ENCODE peak calls at places on chromosomes 16 and 17, in five cellular contexts. I is stomach, K is pancreas, O is thyroid gland, V is cardiac muscle cell. H is an unnamed sample.

GRCh38 chr16:8863594-8864424 is 5.0 kb downstream of the CARHSP1 start:
- DNase-seq in I (peak; percentile 87), K (peak; percentile 90), O (peak; percentile 69), V (no peak), H (peak; percentile 66)

GRCh38 chr17:1241904-1242303 is 28.3 kb upstream of the BHLHA9 start:
- DNase-seq in I (no peak), K (no peak), O (no peak), V (peak; percentile 33), H (no peak)

GRCh38 chr17:62910277-62910676 is 55.8 kb upstream of the TANC2 start:
- DNase-seq in I (no peak), K (no peak), O (no peak), V (no peak), H (no peak)

GRCh38 chr17:900336-900735 is 79.2 kb downstream of the NXN start:
- DNase-seq in I (no peak), K (no peak), O (no peak), V (no peak), H (peak; percentile 52)

GRCh38 chr17:78367193-78367592 is 7.3 kb upstream of the SOCS3 start:
- DNase-seq in I (no peak), K (no peak), O (no peak), V (no peak), H (no peak)

GRCh38 chr16:85210423-85211169 is 98.3 kb upstream of the CIBAR2 start:
- DNase-seq in I (no peak), K (no peak), O (peak; percentile 69), V (peak; percentile 78), H (peak; percentile 49)

GRCh38 chr16:72104905-72105304 is 11.3 kb downstream of the DHX38 start:
- DNase-seq in I (no peak), K (no peak), O (no peak), V (no peak), H (no peak)

GRCh38 chr16:88455610-88456355 is 2.7 kb downstream of the ZFPM1 start:
- DNase-seq in I (peak; percentile 49), K (peak; percentile 60), O (peak; percentile 71), V (peak; percentile 74), H (peak; percentile 24)

GRCh38 chr17:5122586-5123342 is 6.9 kb downstream of the USP6 start:
- DNase-seq in I (peak; percentile 24), K (peak; percentile 30), O (no peak), V (peak; percentile 29), H (no peak)

GRCh38 chr16:87145181-87146176 is 171.7 kb downstream of the C16orf95 start:
- DNase-seq in I (no peak), K (no peak), O (no peak), V (peak; percentile 84), H (no peak)

GRCh38 chr17:63950940-63951907 is 19.1 kb upstream of the CD79B start:
- DNase-seq in I (peak; percentile 71), K (peak; percentile 67), O (peak; percentile 69), V (no peak), H (no peak)

GRCh38 chr16:586047-586644 is 3.7 kb upstream of the RAB40C start:
- DNase-seq in I (no peak), K (no peak), O (no peak), V (peak; percentile 30), H (no peak)

GRCh38 chr17:40479754-40480480 is 21.5 kb downstream of the TNS4 start:
- DNase-seq in I (no peak), K (no peak), O (no peak), V (no peak), H (no peak)

GRCh38 chr16:10744370-10745030 is 858 bp downstream of the NUBP1 start:
- DNase-seq in I (no peak), K (no peak), O (peak; percentile 54), V (no peak), H (no peak)

GRCh38 chr17:296906-297690 is 55.5 kb downstream of the RPH3AL start:
- DNase-seq in I (no peak), K (no peak), O (no peak), V (no peak), H (no peak)

GRCh38 chr16:85384831-85385462 is 228.2 kb upstream of the GSE1 start:
- DNase-seq in I (peak; percentile 55), K (no peak), O (peak; percentile 0), V (no peak), H (peak; percentile 73)

GRCh38 chr17:79510071-79510470 is 100.8 kb downstream of the RBFOX3 start:
- DNase-seq in I (no peak), K (no peak), O (no peak), V (no peak), H (no peak)

GRCh38 chr16:30659507-30660423 is 1.5 kb downstream of the FBRS start:
- DNase-seq in I (no peak), K (peak; percentile 51), O (peak; percentile 23), V (no peak), H (no peak)

GRCh38 chr16:47320546-47321315 is 140.1 kb downstream of the ITFG1 start:
- DNase-seq in I (no peak), K (no peak), O (no peak), V (peak; percentile 6), H (peak; percentile 7)

GRCh38 chr17:41689497-41690299 is 1.0 kb downstream of the EIF1 start:
- DNase-seq in I (no peak), K (peak; percentile 67), O (no peak), V (peak; percentile 79), H (peak; percentile 53)

GRCh38 chr17:79043191-79043930 is 19.4 kb downstream of the C1QTNF1 start:
- DNase-seq in I (no peak), K (no peak), O (no peak), V (no peak), H (no peak)

GRCh38 chr16:12646490-12647274 is 157.0 kb downstream of the CPPED1 start:
- DNase-seq in I (peak; percentile 63), K (no peak), O (no peak), V (no peak), H (no peak)

GRCh38 chr16:72536673-72537435 is 364.9 kb upstream of the PMFBP1 start:
- DNase-seq in I (no peak), K (no peak), O (no peak), V (peak; percentile 21), H (no peak)

GRCh38 chr17:59786536-59787319 is 79.3 kb downstream of the VMP1 start:
- DNase-seq in I (peak; percentile 61), K (peak; percentile 68), O (peak; percentile 30), V (peak; percentile 100), H (peak; percentile 100)

GRCh38 chr17:78010759-78011158 is 52.3 kb downstream of the TNRC6C start:
- DNase-seq in I (no peak), K (no peak), O (no peak), V (no peak), H (no peak)

GRCh38 chr17:6442775-6443174 is 1.5 kb upstream of the PIMREG start:
- DNase-seq in I (no peak), K (no peak), O (no peak), V (no peak), H (no peak)

GRCh38 chr16:68093816-68094613 is 8.8 kb downstream of the NFATC3 start:
- DNase-seq in I (no peak), K (no peak), O (no peak), V (peak; percentile 51), H (peak; percentile 42)
- H3K27ac ChIP-seq in I (no peak overlapping the region), K (no peak overlapping the region), O (no peak overlapping the region), V (no peak overlapping the region), H (no peak overlapping the region)

GRCh38 chr17:82106697-82107305 is 8.8 kb upstream of the FASN start:
- DNase-seq in I (peak; percentile 83), K (no peak), O (peak; percentile 42), V (no peak), H (no peak)

GRCh38 chr17:82107341-82107860 is 9.4 kb upstream of the FASN start:
- DNase-seq in I (no peak), K (no peak), O (no peak), V (no peak), H (no peak)

GRCh38 chr17:82108999-82109480 is 11.0 kb upstream of the FASN start:
- DNase-seq in I (no peak), K (no peak), O (no peak), V (no peak), H (no peak)

GRCh38 chr17:82110298-82110697 is 12.3 kb upstream of the FASN start:
- DNase-seq in I (no peak), K (no peak), O (no peak), V (no peak), H (peak; percentile 63)

DNA sequence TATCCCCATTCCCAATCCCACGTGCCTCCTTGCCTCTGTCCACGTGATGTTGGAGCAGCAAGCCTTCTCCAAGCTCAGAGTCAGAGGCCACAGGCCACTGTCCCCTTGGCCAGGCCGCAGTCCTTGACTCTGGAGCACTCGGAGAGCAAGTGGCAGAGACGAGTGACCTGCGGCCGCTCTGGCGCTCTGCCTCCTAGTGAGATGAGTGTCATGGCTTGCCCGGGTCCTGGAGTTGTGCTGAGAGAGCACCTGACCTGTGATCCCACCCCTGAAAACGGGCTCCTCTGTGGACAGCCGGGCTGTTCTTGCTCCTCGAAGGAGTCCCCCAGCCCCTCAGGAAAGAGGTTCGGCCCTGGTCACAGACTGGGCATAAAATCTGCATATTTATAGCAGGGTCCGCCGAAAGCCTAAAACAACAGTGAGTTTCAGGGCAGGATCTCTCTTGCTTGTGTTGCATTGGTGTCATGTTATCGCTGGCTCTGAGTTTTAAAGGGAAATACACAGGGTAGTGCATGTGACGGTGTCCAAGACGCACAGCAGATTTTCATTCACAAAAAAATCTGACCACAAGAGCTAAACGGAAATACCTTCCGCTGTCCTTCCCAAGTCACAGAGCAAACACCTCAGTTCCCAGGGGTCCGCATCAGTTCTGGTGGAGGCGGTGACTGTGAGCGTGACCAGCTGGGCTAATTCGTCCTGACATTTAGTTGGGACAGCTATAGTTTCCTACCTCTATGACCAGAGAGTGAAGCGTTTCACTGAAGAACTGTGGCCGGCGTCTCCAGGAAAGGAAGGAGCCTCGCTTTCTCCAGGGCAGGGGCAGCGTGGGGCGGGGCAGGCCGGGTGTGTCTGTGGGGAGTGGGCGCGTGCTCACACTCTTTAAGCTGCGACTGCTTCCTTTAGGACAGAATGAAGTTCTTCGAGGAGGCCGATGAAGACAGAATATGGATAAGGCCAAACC is 10.3 kb upstream of the FASN start:
- DNase-seq in I (no peak), K (no peak), O (peak; percentile 76), V (no peak), H (no peak)
- H3K4me1 ChIP-seq in I (peaks cover 52% of the 10 kb centered on the region), K (peaks cover 4% of the 10 kb centered on the region), O (peaks cover 41% of the 10 kb centered on the region), V (peaks cover 26% of the 10 kb centered on the region), H (peaks cover 10% of the 10 kb centered on the region)

GRCh38 chr16:70662991-70663523 is 16.7 kb downstream of the IL34 start:
- DNase-seq in I (no peak), K (no peak), O (no peak), V (no peak), H (no peak)
- H3K27ac ChIP-seq in I (no peak overlapping the region), K (no peak overlapping the region), O (no peak overlapping the region), V (no peak overlapping the region), H (no peak overlapping the region)

DNA sequence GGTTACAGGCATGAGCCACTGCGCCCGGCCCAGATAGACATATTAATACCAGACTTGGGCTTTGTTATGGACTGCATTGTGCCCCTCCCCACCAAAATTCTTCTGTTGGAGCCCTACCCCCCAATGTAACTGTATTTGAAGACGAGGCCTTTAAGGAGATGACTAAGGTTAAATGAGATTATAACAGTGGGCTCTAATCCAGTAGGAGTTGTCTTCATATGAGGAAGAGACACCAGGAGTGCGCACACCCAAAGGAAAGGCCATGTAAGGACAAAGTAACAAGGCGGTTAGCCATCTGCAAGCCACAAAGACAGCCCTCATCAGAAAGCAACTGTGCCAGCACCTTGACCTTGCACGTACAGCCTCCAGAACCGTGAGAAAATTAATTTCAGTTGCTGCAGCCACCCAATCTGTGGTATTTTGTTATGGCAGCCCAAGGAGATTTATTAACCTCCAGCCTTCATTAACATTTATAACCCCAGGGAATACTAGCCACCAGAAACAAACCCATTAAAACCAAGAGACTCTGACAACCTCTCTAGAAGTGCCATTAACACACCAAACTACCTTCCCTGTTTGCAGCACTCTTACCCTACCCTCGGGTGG is 107.6 kb downstream of the TTC19 start:
- DNase-seq in I (no peak), K (no peak), O (no peak), V (no peak), H (no peak)
- H3K4me1 ChIP-seq in I (no peaks in the 10 kb centered on the region), K (peaks cover 3% of the 10 kb centered on the region), O (peaks cover 6% of the 10 kb centered on the region), V (no peaks in the 10 kb centered on the region), H (no peaks in the 10 kb centered on the region)